ENCODE peak calls at places on chromosomes 4 and X, in six cellular contexts. S is breast epithelium, F is adrenal gland, Z is esophagus squamous epithelium, X is Peyer's patch, V is uterus. Q is an unnamed sample. For H3K4me1 and H3K27me3, the result is how much of the 10 kb centered on the place peaks cover.

GRCh38 chr4:184028571-184028996 is 123.5 kb downstream of the STOX2 start:
- DNase-seq in S (no peak), F (no peak), Z (no peak), X (no peak), V (no peak), Q (no peak)

GRCh38 chr4:6367313-6367945 is 97.8 kb downstream of the WFS1 start:
- DNase-seq in S (no peak), F (no peak), Z (no peak), X (no peak), V (no peak), Q (no peak)

GRCh38 chr4:64857815-64858214 is 448.6 kb upstream of the TECRL start:
- DNase-seq in S (no peak), F (no peak), Z (no peak), X (no peak), V (no peak), Q (no peak)

GRCh38 chr4:106614446-106614845 is 245.9 kb upstream of the GIMD1 start:
- DNase-seq in S (no peak), F (no peak), Z (no peak), X (no peak), V (no peak), Q (no peak)

GRCh38 chr4:73588613-73589012 is 31.6 kb downstream of the RASSF6 start:
- DNase-seq in S (no peak), F (no peak), Z (no peak), X (no peak), V (no peak), Q (no peak)

GRCh38 chr4:104469794-104470193 is 24.9 kb downstream of the CXXC4 start:
- DNase-seq in S (no peak), F (no peak), Z (no peak), X (no peak), V (no peak), Q (no peak)

GRCh38 chr4:98482847-98483806 is 175.3 kb downstream of the TSPAN5 start:
- DNase-seq in S (no peak), F (no peak), Z (no peak), X (no peak), V (no peak), Q (no peak)

GRCh38 chr4:151866266-151866918 is 105.6 kb upstream of the GATB start:
- DNase-seq in S (no peak), F (no peak), Z (no peak), X (no peak), V (no peak), Q (no peak)

GRCh38 chr4:130028552-130028951 is 932.6 kb downstream of the C4orf33 start:
- DNase-seq in S (no peak), F (no peak), Z (no peak), X (no peak), V (no peak), Q (no peak)

GRCh38 chr4:8501781-8502180 is 61.2 kb downstream of the TRMT44 start:
- DNase-seq in S (no peak), F (no peak), Z (no peak), X (no peak), V (no peak), Q (no peak)

GRCh38 chrX:29172880-29173279 is 585.6 kb downstream of the IL1RAPL1 start:
- DNase-seq in S (no peak), F (no peak), Z (no peak), X (no peak), V (no peak), Q (no peak)

GRCh38 chrX:154821523-154821922 is 12.9 kb downstream of the SMIM9 start:
- DNase-seq in S (no peak), F (no peak), Z (no peak), X (no peak), V (no peak), Q (no peak)

GRCh38 chrX:39950035-39950688 is 147.6 kb downstream of the BCOR start:
- DNase-seq in S (no peak), F (no peak), Z (no peak), X (no peak), V (no peak), Q (no peak)

GRCh38 chrX:136750364-136750763 is 30.4 kb downstream of the ARHGEF6 start:
- DNase-seq in S (no peak), F (no peak), Z (no peak), X (no peak), V (no peak), Q (no peak)

GRCh38 chrX:133337250-133337649 is 78.0 kb downstream of the GPC4 start:
- DNase-seq in S (peak), F (peak), Z (no peak), X (peak), V (no peak), Q (no peak)

GRCh38 chrX:69025802-69026301 is 139.4 kb downstream of the PJA1 start:
- DNase-seq in S (no peak), F (no peak), Z (no peak), X (no peak), V (no peak), Q (no peak)

GRCh38 chr4:78065514-78066192 is 8.5 kb downstream of the FRAS1 start:
- DNase-seq in S (no peak), F (no peak), Z (no peak), X (no peak), V (no peak), Q (no peak)

GRCh38 chr4:23348789-23349498 is 540.9 kb downstream of the PPARGC1A start:
- DNase-seq in S (no peak), F (no peak), Z (no peak), X (no peak), V (no peak), Q (no peak)
- H3K4me1 ChIP-seq in S (under half), F (under half), Z (under half), X (under half), V (under half), Q (under half)

GRCh38 chrX:153687121-153688039 is at the start of gene SLC6A8:
- DNase-seq in S (peak), F (peak), Z (no peak), X (peak), V (peak), Q (peak)
- TF ChIP-seq POLR2A in S (no peak), F (peak), Z (peak), X (peak), V (peak), Q (no peak)

GRCh38 chr4:82560853-82561744 is 689 bp downstream of the TMEM150C start:
- DNase-seq in S (no peak), F (peak), Z (no peak), X (no peak), V (no peak), Q (peak)

GRCh38 chr4:82567444-82567843 is 5.7 kb upstream of the TMEM150C start:
- DNase-seq in S (no peak), F (no peak), Z (no peak), X (no peak), V (no peak), Q (no peak)

GRCh38 chr4:82559735-82560120 is 2.1 kb downstream of the TMEM150C start:
- DNase-seq in S (no peak), F (no peak), Z (no peak), X (no peak), V (no peak), Q (no peak)

GRCh38 chr4:82561745-82562552 is at the start of gene TMEM150C:
- DNase-seq in S (peak), F (peak), Z (no peak), X (no peak), V (no peak), Q (peak)

DNA sequence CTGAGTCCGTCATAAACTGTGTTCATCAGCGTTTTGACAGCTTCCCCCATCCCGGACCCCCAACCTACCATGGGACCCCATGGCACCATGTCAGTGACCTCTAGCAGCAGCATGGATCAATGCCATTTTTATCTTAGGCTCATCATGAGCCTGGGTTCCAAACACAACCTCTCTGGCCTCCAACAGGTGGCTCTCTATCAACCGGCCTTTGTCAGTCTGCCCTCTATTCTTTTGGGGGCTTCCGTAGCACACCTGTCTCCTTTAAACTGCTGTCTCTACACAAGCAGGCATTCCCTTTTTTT is 716 bp upstream of the TMEM150C start:
- DNase-seq in S (no peak), F (no peak), Z (no peak), X (no peak), V (no peak), Q (no peak)
- H3K27me3 ChIP-seq in S (under half), F (under half), Z (under half), X (under half), V (under half), Q (under half)

GRCh38 chrX:65679071-65679540 is 11.7 kb downstream of the MSN start:
- DNase-seq in S (no peak), F (no peak), Z (no peak), X (no peak), V (no peak), Q (no peak)
- H3K4me1 ChIP-seq in S (under half), F (half or more), Z (under half), X (under half), V (under half), Q (under half)

GRCh38 chr4:54077812-54078211 is 13.4 kb upstream of the CHIC2 start:
- DNase-seq in S (no peak), F (no peak), Z (no peak), X (no peak), V (no peak), Q (no peak)

GRCh38 chr4:54073481-54073880 is 9.1 kb upstream of the CHIC2 start:
- DNase-seq in S (no peak), F (no peak), Z (no peak), X (no peak), V (no peak), Q (no peak)

GRCh38 chr4:54082168-54082567 is 17.8 kb upstream of the CHIC2 start:
- DNase-seq in S (no peak), F (no peak), Z (no peak), X (peak), V (no peak), Q (no peak)

DNA sequence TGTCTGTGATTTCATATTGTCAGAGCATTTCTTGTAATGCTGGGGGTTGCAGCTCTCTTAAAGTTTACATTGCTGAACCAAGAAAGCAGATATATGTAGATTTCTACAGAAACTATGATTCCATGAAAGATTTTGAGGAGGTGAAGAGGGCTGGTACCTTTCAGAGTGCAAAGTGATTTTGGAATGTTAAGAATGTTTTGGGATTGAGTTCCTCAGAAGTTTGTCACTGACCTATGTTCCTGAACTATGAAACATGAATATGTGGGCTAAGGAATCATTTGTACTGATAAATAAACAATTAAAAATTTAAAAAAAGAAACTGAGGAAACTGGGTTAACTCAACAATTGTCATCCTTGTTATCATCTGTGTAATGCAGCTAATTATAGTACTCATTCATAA is 12.3 kb upstream of the CHIC2 start:
- DNase-seq in S (no peak), F (no peak), Z (no peak), X (no peak), V (no peak), Q (no peak)
- TF ChIP-seq POLR2A in S (no peak), F (no peak), Z (no peak), X (no peak), V (no peak), Q (no peak)

GRCh38 chrX:53318766-53319353 is 37.5 kb upstream of the IQSEC2 start:
- DNase-seq in S (no peak), F (no peak), Z (no peak), X (no peak), V (no peak), Q (no peak)
- H3K27me3 ChIP-seq in S (under half), F (under half), Z (under half), X (under half), V (under half), Q (under half)

DNA sequence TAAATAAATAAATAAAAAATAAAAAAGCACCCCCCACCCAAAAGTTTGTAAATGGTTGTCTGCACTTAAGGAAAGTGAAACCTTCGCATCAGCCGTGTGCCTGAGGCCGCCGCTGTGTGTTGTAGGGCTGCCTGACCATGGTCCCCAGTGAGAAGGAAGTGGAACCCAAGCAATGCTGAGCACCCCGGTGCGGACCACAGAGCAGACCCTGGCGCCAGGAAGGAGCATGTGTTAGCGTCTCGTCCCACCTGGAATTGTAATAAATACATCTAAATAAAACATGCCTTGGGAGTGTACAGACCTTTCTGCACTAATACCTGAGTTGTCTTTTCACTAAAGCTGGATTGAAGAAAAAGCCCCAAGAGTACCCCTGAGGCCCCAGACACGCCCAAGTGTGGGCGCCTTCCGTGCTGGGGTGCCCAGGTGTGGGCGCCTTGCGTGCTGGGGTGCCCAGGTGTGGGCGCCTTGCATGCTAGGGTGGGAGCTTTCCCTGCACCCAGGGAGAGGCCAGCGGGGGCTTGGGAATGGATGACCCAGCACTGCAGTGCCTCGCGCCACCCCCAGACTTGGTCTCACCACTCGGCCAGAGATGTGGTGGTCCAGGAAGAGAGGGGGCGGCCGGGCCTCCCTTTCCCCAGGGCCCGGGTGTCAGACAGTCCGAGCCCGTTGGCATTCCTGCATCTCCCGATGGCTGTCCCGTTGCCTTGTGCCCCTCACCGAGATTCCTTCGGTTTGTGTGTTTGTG is 33.7 kb downstream of the HTT-AS start:
- DNase-seq in S (no peak), F (no peak), Z (no peak), X (peak), V (no peak), Q (no peak)
- H3K4me1 ChIP-seq in S (under half), F (under half), Z (under half), X (under half), V (under half), Q (under half)

GRCh38 chrX:3346436-3347329 is at the start of gene MXRA5:
- DNase-seq in S (no peak), F (peak), Z (no peak), X (no peak), V (peak), Q (no peak)

GRCh38 chrX:3351287-3351686 is 4.8 kb upstream of the MXRA5 start:
- DNase-seq in S (no peak), F (no peak), Z (no peak), X (no peak), V (no peak), Q (no peak)

GRCh38 chrX:3348191-3348590 is 1.7 kb upstream of the MXRA5 start:
- DNase-seq in S (no peak), F (no peak), Z (no peak), X (no peak), V (no peak), Q (no peak)

DNA sequence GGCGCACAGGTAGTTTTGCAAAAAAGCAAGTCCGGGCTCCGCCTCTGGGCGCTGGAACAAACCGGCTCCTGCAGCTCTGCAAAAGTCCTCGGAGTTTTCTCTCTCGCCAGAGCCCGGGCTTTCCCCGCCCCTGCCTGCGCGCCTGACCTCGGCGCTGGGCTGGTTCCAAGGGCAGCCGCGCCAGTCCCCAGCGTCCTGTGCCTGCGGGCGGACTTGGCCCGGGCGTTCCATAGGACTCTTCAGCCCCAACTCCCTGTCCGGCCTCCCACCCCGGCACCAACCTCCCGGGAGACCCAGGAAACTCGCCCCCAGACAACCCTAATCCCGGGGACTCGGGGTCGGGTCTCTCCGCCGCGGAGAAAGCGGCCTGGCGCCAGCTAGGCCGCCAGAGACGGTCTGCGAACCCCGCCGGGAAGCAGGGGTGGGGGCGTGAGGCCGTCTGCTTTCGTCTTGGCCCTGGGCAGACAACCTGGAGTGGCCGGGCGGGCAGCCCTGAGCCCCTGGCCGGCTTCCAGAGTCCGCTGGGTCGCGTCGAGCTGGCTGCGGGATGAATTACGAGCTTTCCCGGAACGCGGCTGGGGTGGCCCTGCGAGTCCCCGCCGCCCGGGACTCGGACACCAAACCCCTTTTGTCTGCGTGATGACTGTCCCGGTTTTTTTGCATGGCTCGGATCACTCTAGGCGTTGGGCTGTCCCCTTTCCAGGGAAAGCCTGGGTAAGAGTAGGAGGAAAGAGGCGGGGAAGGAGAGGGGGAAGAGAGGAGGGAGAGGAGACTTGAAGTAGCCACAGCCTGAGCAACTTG is 971 bp downstream of the MXRA5 start:
- DNase-seq in S (peak), F (peak), Z (no peak), X (peak), V (peak), Q (no peak)
- TF ChIP-seq POLR2A in S (no peak), F (peak), Z (no peak), X (no peak), V (no peak), Q (no peak)

GRCh38 chr4:57211131-57211530 is 100.9 kb upstream of the IGFBP7 start:
- DNase-seq in S (no peak), F (no peak), Z (no peak), X (no peak), V (no peak), Q (no peak)

GRCh38 chr4:57205580-57205979 is 95.4 kb upstream of the IGFBP7 start:
- DNase-seq in S (no peak), F (no peak), Z (no peak), X (no peak), V (no peak), Q (no peak)

GRCh38 chr4:57206172-57206571 is 96.0 kb upstream of the IGFBP7 start:
- DNase-seq in S (no peak), F (no peak), Z (no peak), X (no peak), V (no peak), Q (no peak)
- H3K27me3 ChIP-seq in S (under half), F (under half), Z (under half), X (under half), V (under half), Q (under half)

Q was measured in ovary.